ENCODE peak calls at places on chromosomes 13 and 19, in five cellular contexts. One of them, this sample, is unnamed.

GRCh38 chr13:20348645-20349408 is 116.7 kb upstream of the GJB6 start:
- DNase-seq in testis: no peak
- DNase-seq in body of pancreas: no peak
- DNase-seq in GM23338: no peak
- DNase-seq in tibial artery: no peak
- DNase-seq in this sample: no peak

GRCh38 chr19:56116606-56117005 is 4.5 kb downstream of the ZNF787 start:
- DNase-seq in tibial artery: no peak
- DNase-seq in GM23338: no peak
- DNase-seq in testis: no peak
- DNase-seq in body of pancreas: no peak
- DNase-seq in this sample: peak

GRCh38 chr19:7869910-7870511 is 4.2 kb downstream of the PRR36 start:
- DNase-seq in tibial artery: no peak
- DNase-seq in body of pancreas: peak
- DNase-seq in GM23338: peak
- DNase-seq in testis: peak
- DNase-seq in this sample: peak

GRCh38 chr19:45344621-45345505 is 4.3 kb downstream of the KLC3 start:
- DNase-seq in testis: no peak
- DNase-seq in tibial artery: no peak
- DNase-seq in GM23338: no peak
- DNase-seq in body of pancreas: no peak
- DNase-seq in this sample: no peak

GRCh38 chr13:24923305-24923640 is 159.3 kb downstream of the RNF17 start:
- DNase-seq in testis: no peak
- DNase-seq in tibial artery: no peak
- DNase-seq in GM23338: no peak
- DNase-seq in body of pancreas: no peak
- DNase-seq in this sample: no peak

GRCh38 chr13:100887729-100888151 is 213.1 kb upstream of the TMTC4 start:
- DNase-seq in body of pancreas: no peak
- DNase-seq in GM23338: no peak
- DNase-seq in tibial artery: no peak
- DNase-seq in testis: no peak
- DNase-seq in this sample: peak

GRCh38 chr19:47124937-47125668 is 5.5 kb upstream of the SAE1 start:
- DNase-seq in GM23338: peak
- DNase-seq in tibial artery: no peak
- DNase-seq in testis: peak
- DNase-seq in body of pancreas: peak
- DNase-seq in this sample: peak

GRCh38 chr19:48487944-48488343 is 18.8 kb downstream of the CYTH2 start:
- DNase-seq in tibial artery: peak
- DNase-seq in testis: no peak
- DNase-seq in body of pancreas: peak
- DNase-seq in GM23338: no peak
- DNase-seq in this sample: no peak

GRCh38 chr19:47615714-47616113 is 6.8 kb downstream of the BICRA start:
- DNase-seq in testis: no peak
- DNase-seq in GM23338: no peak
- DNase-seq in body of pancreas: no peak
- DNase-seq in tibial artery: no peak
- DNase-seq in this sample: no peak

GRCh38 chr19:29871143-29871542 is 59.4 kb downstream of the CCNE1 start:
- DNase-seq in testis: no peak
- DNase-seq in GM23338: no peak
- DNase-seq in body of pancreas: no peak
- DNase-seq in tibial artery: no peak
- DNase-seq in this sample: no peak

GRCh38 chr13:23822252-23822824 is 66.9 kb downstream of the MIPEP start:
- DNase-seq in tibial artery: no peak
- DNase-seq in GM23338: no peak
- DNase-seq in body of pancreas: no peak
- DNase-seq in testis: no peak
- DNase-seq in this sample: no peak

GRCh38 chr19:2059422-2060201 is 8.6 kb upstream of the MKNK2 start:
- DNase-seq in body of pancreas: peak
- DNase-seq in GM23338: no peak
- DNase-seq in testis: peak
- DNase-seq in tibial artery: peak
- DNase-seq in this sample: no peak

GRCh38 chr19:47190167-47190727 is 40.8 kb downstream of the BBC3 start:
- DNase-seq in GM23338: no peak
- DNase-seq in tibial artery: peak
- DNase-seq in body of pancreas: peak
- DNase-seq in testis: peak
- DNase-seq in this sample: no peak

GRCh38 chr13:52118595-52118994 is 10.3 kb downstream of the NEK5 start:
- DNase-seq in GM23338: no peak
- DNase-seq in tibial artery: no peak
- DNase-seq in testis: no peak
- DNase-seq in body of pancreas: no peak
- DNase-seq in this sample: no peak

GRCh38 chr19:31138077-31138476 is 211.2 kb downstream of the TSHZ3 start:
- DNase-seq in testis: no peak
- DNase-seq in GM23338: no peak
- DNase-seq in tibial artery: no peak
- DNase-seq in body of pancreas: no peak
- DNase-seq in this sample: no peak

GRCh38 chr13:110882972-110883371 is 31.9 kb downstream of the ANKRD10 start:
- DNase-seq in testis: no peak
- DNase-seq in GM23338: no peak
- DNase-seq in tibial artery: no peak
- DNase-seq in body of pancreas: no peak
- DNase-seq in this sample: no peak

GRCh38 chr13:30453727-30454126 is 12.0 kb downstream of the HMGB1 start:
- DNase-seq in body of pancreas: no peak
- DNase-seq in testis: no peak
- DNase-seq in tibial artery: no peak
- DNase-seq in GM23338: no peak
- DNase-seq in this sample: no peak

GRCh38 chr13:43629691-43630480 is 156.9 kb downstream of the ENOX1 start:
- DNase-seq in tibial artery: no peak
- DNase-seq in GM23338: no peak
- DNase-seq in testis: no peak
- DNase-seq in body of pancreas: no peak
- DNase-seq in this sample: no peak

GRCh38 chr19:21705393-21705792 is 62.0 kb downstream of the ZNF100 start:
- DNase-seq in body of pancreas: no peak
- DNase-seq in testis: no peak
- DNase-seq in GM23338: peak
- DNase-seq in tibial artery: no peak
- DNase-seq in this sample: no peak

GRCh38 chr19:4302238-4302630 is at the start of gene TMIGD2:
- DNase-seq in body of pancreas: no peak
- DNase-seq in GM23338: no peak
- DNase-seq in testis: no peak
- DNase-seq in tibial artery: no peak
- DNase-seq in this sample: no peak

GRCh38 chr13:40982772-40983171 is 36.3 kb downstream of the ELF1 start:
- DNase-seq in testis: peak
- DNase-seq in tibial artery: no peak
- DNase-seq in GM23338: no peak
- DNase-seq in body of pancreas: no peak
- DNase-seq in this sample: no peak

GRCh38 chr13:112065521-112065866 is 1.5 kb upstream of the SOX1 start:
- DNase-seq in GM23338: no peak
- DNase-seq in body of pancreas: no peak
- DNase-seq in tibial artery: no peak
- DNase-seq in testis: no peak
- DNase-seq in this sample: peak

DNA sequence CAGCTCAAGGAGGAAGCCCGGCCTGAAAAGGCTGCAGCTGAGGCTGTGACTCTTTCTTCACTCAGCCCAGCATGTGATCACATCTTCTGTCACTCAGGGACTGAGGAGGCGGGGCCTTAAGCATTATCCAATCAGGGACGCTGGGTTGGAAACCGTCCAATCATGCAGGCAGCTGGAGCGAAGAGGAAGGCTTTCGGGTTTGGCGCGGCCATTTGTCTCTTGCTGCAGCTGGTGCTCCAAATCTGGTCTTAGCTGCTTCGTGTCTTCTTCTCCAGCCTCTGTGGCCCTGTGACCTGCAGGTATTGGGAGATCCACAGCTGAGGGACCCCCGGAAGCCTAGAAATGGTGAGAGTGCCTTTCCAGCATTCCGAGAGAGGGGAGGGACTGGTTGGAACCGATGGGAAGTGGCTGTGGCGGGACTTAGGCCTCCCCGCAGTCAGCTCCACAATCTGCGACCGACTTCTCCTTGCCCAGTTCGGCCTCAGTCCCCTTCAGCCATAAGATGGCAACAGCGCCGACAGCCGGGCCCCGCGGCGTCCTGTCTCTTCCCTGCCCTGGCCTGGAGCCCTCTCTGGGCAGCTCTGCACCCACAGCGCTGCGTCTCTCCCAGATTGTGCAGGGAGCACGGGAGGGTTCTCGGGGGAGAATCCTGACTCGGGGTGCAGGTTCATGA is at the start of gene ZNF90:
- DNase-seq in GM23338: peak
- DNase-seq in tibial artery: peak
- DNase-seq in body of pancreas: peak
- DNase-seq in testis: peak
- DNase-seq in this sample: peak
- TF ChIP-seq CTCF in GM23338: no peak
- TF ChIP-seq CTCF in tibial artery: no peak
- TF ChIP-seq CTCF in body of pancreas: no peak
- TF ChIP-seq CTCF in testis: no peak
- TF ChIP-seq CTCF in this sample: peak

DNA sequence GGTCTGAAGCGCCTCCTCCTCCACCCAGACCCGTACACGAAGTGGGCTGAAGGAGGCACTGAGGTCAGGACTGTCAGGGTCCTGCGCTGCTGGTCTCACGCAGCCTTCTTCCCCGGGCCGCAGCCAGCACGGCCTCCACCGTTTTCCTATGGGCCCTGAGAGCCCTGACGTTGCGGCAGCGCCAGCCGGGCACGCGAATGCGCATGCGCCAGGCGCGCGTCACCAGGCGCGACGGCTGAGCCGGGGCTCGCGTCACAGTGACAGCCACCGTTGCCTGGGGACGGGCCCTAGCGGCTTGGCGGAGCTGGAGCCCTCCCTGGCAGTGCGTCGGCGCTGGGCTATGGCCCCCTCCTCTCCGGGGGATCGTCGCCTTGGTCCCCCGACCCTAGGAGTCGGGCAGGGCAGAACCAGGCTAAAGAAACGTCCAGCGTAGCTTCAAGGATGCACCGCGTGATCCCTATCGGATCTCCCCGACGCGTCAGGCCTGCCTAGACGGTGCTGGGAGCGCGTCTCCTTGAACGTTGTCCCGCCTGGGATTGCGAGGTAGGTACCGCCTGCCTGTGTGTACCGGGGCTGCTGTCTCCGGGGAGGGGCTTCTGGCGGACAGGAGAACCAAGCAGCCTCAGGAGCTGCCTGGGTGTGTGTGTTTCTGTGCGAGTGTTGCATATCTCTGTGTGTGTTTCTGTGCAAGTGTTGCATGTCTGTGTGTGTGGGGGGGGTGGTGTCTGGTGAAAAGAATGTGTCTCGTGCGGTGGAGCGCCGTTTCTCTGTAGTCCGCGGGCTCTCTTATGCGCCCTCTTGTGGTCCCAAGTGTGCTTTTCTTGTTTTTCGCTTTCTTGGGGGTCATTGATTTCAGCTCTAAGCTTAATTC is 43.2 kb downstream of the ZNF571 start:
- DNase-seq in GM23338: peak
- DNase-seq in testis: peak
- DNase-seq in tibial artery: no peak
- DNase-seq in body of pancreas: no peak
- DNase-seq in this sample: peak
- H3K27ac ChIP-seq in GM23338: no peak
- H3K27ac ChIP-seq in testis: peak
- H3K27ac ChIP-seq in tibial artery: no peak
- H3K27ac ChIP-seq in body of pancreas: no peak
- H3K27ac ChIP-seq in this sample: no peak

DNA sequence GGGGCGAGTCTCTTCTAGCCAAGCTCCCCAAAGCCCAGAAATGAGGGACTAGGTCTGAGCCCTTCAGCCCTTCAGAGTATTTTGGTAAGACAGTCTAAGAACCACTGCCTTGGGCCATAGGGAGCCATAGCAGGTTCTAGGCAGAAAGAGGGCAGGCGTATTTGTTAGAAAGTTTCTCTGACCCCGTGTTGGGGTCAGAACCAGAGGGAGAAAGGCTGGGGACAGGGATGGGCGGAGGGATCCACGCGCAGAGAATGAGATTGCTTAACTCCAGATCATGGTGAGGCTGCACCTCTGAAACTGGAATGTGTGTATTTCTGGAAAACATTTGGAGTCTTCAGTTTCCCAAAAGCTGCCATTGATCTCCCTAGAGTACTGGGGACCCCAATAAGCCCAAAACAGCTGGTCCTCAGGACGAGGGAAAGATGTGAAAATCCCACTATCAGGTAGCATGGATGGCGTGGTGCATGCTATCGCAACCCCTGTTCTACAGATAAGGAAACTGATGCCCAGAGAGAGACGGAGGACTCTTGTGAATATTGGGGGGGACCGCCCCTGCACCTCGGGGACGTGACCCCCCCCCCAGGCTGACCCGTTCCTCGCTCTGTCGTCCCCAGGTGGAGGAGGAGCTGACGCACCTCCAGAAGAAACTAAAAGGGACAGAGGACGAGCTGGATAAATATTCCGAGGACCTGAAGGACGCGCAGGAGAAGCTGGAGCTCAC is 703 bp upstream of the TPM4 start:
- DNase-seq in GM23338: no peak
- DNase-seq in tibial artery: peak
- DNase-seq in testis: no peak
- DNase-seq in body of pancreas: no peak
- DNase-seq in this sample: peak
- H3K4me3 ChIP-seq in GM23338: peak
- H3K4me3 ChIP-seq in tibial artery: peak
- H3K4me3 ChIP-seq in testis: peak
- H3K4me3 ChIP-seq in body of pancreas: peak
- H3K4me3 ChIP-seq in this sample: peak

DNA sequence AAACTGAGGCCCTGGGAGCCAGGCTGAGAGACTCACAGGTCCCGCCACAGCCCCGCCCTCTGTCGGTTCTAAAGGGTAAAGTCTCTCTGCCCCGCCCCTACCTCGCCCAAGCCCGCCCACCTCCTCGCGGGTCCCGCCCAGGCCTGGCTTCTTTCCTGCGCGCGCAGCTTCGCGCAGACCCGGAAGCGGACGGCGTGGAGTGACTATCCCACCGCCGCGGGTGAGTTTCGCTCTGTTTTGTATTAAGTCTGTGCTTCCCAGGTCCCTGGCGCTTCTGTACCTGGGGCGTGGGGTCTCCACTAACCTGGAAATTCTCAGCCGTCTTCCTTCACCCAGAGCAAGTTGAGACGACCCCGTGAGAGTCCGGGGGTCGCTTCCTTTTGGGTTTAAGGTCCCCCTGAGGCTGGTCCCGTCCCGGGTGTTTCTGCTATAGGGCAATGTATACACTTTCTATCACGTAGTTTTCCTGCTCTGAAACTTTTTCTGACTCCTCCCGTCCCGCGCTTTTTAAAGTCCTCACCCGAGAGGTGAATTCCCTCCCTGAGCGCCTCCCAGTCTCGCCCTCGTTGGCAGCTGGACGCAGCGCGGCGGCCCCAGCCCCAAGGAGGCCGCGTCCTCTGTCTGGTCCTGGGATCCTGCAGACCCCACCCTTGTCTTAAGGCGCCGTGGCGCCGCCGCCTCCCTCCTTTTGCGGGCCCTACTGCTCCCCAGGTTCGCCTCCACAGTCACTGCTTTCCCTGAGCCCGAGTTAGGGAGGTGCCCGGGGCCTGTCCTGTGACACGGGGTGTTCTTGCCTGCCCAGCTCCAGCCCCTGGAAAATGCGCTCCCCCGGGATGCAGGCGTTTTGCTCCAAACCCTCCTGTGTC is at the start of gene ZNF765:
- DNase-seq in tibial artery: peak
- DNase-seq in GM23338: peak
- DNase-seq in body of pancreas: peak
- DNase-seq in testis: peak
- DNase-seq in this sample: peak
- TF ChIP-seq CTCF in tibial artery: peak
- TF ChIP-seq CTCF in GM23338: peak
- TF ChIP-seq CTCF in body of pancreas: peak
- TF ChIP-seq CTCF in testis: peak
- TF ChIP-seq CTCF in this sample: peak